ENCODE peak calls at places on chromosome 22, in nine cellular contexts. U is activated CD8-positive, alpha-beta memory T cell treated with anti-CD3 and anti-CD28 coated beads, Interleukin-2, amount 50 U/mL, for 48 hours; Z is mesendoderm; P is adrenal gland; L is non-pigmented ciliary epithelial cell; A is GM23338; C is kidney glomerular epithelial cell; W is epithelial cell of esophagus; R is A549. V is an unnamed sample.
A peak's percentile ranks its signal among the peaks of the same experiment; 100 is the strongest.

GRCh38 chr22:38956551-38956950 is 858 bp upstream of the APOBEC3A start:
- DNase-seq in A (no peak), P (no peak), L (no peak), R (no peak), U (no peak), Z (no peak), C (no peak), W (no peak), V (no peak)

GRCh38 chr22:42134033-42135020 is 3.7 kb upstream of the CYP2D6 start:
- DNase-seq in A (no peak), R (no peak), W (peak; percentile 11), Z (no peak), P (no peak), U (no peak), L (no peak), C (no peak), V (peak; percentile 65)

GRCh38 chr22:36741204-36741793 is 34.6 kb downstream of the IFT27 start:
- DNase-seq in P (no peak), C (no peak), U (no peak), R (peak; percentile 36), Z (peak; percentile 68), L (no peak), A (peak; percentile 60), W (no peak), V (peak; percentile 29)

GRCh38 chr22:39240841-39241631 is 3.7 kb downstream of the PDGFB start:
- DNase-seq in R (peak; percentile 61), Z (peak; percentile 66), L (no peak), C (peak; percentile 33), P (peak; percentile 49), W (peak; percentile 76), A (no peak), U (no peak), V (no peak)

GRCh38 chr22:29269731-29270474 is 1.8 kb downstream of the EWSR1 start:
- DNase-seq in Z (peak; percentile 54), C (no peak), W (peak; percentile 14), P (no peak), L (no peak), A (peak; percentile 49), U (no peak), R (no peak), V (no peak)

GRCh38 chr22:40263191-40263590 is 83.1 kb upstream of the ADSL start:
- DNase-seq in A (no peak), U (no peak), R (no peak), C (no peak), Z (peak; percentile 46), W (no peak), P (peak; percentile 35), L (no peak), V (no peak)

GRCh38 chr22:28981818-28982499 is 79.7 kb downstream of the C22orf31 start:
- DNase-seq in Z (no peak), A (no peak), L (no peak), R (peak; percentile 16), C (peak; percentile 40), U (no peak), W (no peak), P (no peak), V (no peak)

GRCh38 chr22:37803636-37804371 is 3.9 kb upstream of the GCAT start:
- DNase-seq in R (no peak), A (peak; percentile 59), Z (no peak), U (no peak), W (no peak), P (no peak), L (no peak), C (no peak), V (no peak)

GRCh38 chr22:46445771-46446485 is 91.5 kb downstream of the CELSR1 start:
- DNase-seq in Z (no peak), A (no peak), C (no peak), P (no peak), R (no peak), W (no peak), L (no peak), U (no peak), V (no peak)

GRCh38 chr22:48708558-48709245 is 1119.0 kb downstream of the BRD1 start:
- DNase-seq in W (no peak), U (no peak), A (no peak), Z (no peak), R (no peak), L (no peak), C (no peak), P (no peak), V (no peak)

GRCh38 chr22:48734359-48734758 is 1093.3 kb downstream of the BRD1 start:
- DNase-seq in L (no peak), U (no peak), Z (no peak), A (no peak), W (no peak), P (no peak), C (no peak), R (no peak), V (no peak)

GRCh38 chr22:24728790-24729637 is 45.5 kb downstream of the PIWIL3 start:
- DNase-seq in A (peak; percentile 9), C (no peak), U (no peak), L (peak; percentile 42), R (no peak), W (no peak), P (peak; percentile 30), Z (no peak), V (no peak)

GRCh38 chr22:19853879-19854777 is 546 bp downstream of the GNB1L start:
- DNase-seq in U (peak; percentile 67), A (no peak), W (no peak), L (no peak), Z (peak; percentile 34), C (no peak), P (no peak), R (no peak), V (no peak)

GRCh38 chr22:19801340-19802000 is 40.9 kb downstream of the TBX1 start:
- DNase-seq in R (no peak), L (no peak), U (no peak), P (no peak), W (no peak), Z (no peak), A (no peak), C (no peak), V (no peak)

GRCh38 chr22:39938509-39938908 is 21.7 kb upstream of the TMA7B start:
- DNase-seq in C (no peak), P (no peak), Z (no peak), W (no peak), L (no peak), R (no peak), A (no peak), U (no peak), V (no peak)